ENCODE peak calls at places on chromosome 11, in nine cellular contexts. One of them, this sample, is unnamed.

GRCh38 chr11:33742249-33742851 is 6.1 kb upstream of the CD59 start:
- DNase-seq in right lobe of liver: no peak
- DNase-seq in brain microvascular endothelial cell: no peak
- DNase-seq in left ventricle myocardium inferior: no peak
- DNase-seq in endothelial cell of umbilical vein: peak; percentile 62
- DNase-seq in IMR-90: no peak
- DNase-seq in PC-9: peak; percentile 48
- DNase-seq in lung: no peak
- DNase-seq in colonic mucosa: no peak
- DNase-seq in this sample: no peak

GRCh38 chr11:128512478-128513127 is 74.8 kb downstream of the ETS1 start:
- DNase-seq in right lobe of liver: no peak
- DNase-seq in brain microvascular endothelial cell: no peak
- DNase-seq in left ventricle myocardium inferior: no peak
- DNase-seq in endothelial cell of umbilical vein: no peak
- DNase-seq in IMR-90: no peak
- DNase-seq in PC-9: no peak
- DNase-seq in lung: no peak
- DNase-seq in colonic mucosa: no peak
- DNase-seq in this sample: no peak

GRCh38 chr11:30422828-30423648 is 100.1 kb downstream of the ARL14EP start:
- DNase-seq in right lobe of liver: peak; percentile 50
- DNase-seq in brain microvascular endothelial cell: no peak
- DNase-seq in left ventricle myocardium inferior: no peak
- DNase-seq in endothelial cell of umbilical vein: no peak
- DNase-seq in IMR-90: no peak
- DNase-seq in PC-9: no peak
- DNase-seq in lung: no peak
- DNase-seq in colonic mucosa: peak; percentile 30
- DNase-seq in this sample: no peak

GRCh38 chr11:1875093-1875785 is 16.5 kb downstream of the PRR33 start:
- DNase-seq in right lobe of liver: no peak
- DNase-seq in brain microvascular endothelial cell: no peak
- DNase-seq in left ventricle myocardium inferior: peak; percentile 49
- DNase-seq in endothelial cell of umbilical vein: no peak
- DNase-seq in IMR-90: no peak
- DNase-seq in PC-9: no peak
- DNase-seq in lung: no peak
- DNase-seq in colonic mucosa: no peak
- DNase-seq in this sample: no peak

GRCh38 chr11:14455648-14456430 is 43.8 kb downstream of the COPB1 start:
- DNase-seq in right lobe of liver: no peak
- DNase-seq in brain microvascular endothelial cell: no peak
- DNase-seq in left ventricle myocardium inferior: no peak
- DNase-seq in endothelial cell of umbilical vein: peak; percentile 11
- DNase-seq in IMR-90: peak; percentile 66
- DNase-seq in PC-9: no peak
- DNase-seq in lung: no peak
- DNase-seq in colonic mucosa: no peak
- DNase-seq in this sample: no peak

GRCh38 chr11:110901441-110901840 is 189.2 kb upstream of the ARHGAP20 start:
- DNase-seq in right lobe of liver: no peak
- DNase-seq in brain microvascular endothelial cell: no peak
- DNase-seq in left ventricle myocardium inferior: no peak
- DNase-seq in endothelial cell of umbilical vein: no peak
- DNase-seq in IMR-90: no peak
- DNase-seq in PC-9: no peak
- DNase-seq in lung: no peak
- DNase-seq in colonic mucosa: no peak
- DNase-seq in this sample: no peak

GRCh38 chr11:33329705-33330329 is 72.6 kb downstream of the HIPK3 start:
- DNase-seq in right lobe of liver: peak; percentile 52
- DNase-seq in brain microvascular endothelial cell: peak; percentile 65
- DNase-seq in left ventricle myocardium inferior: no peak
- DNase-seq in endothelial cell of umbilical vein: peak; percentile 75
- DNase-seq in IMR-90: peak; percentile 72
- DNase-seq in PC-9: peak; percentile 42
- DNase-seq in lung: no peak
- DNase-seq in colonic mucosa: peak; percentile 53
- DNase-seq in this sample: peak; percentile 16

GRCh38 chr11:7561562-7561961 is 47.8 kb downstream of the PPFIBP2 start:
- DNase-seq in right lobe of liver: no peak
- DNase-seq in brain microvascular endothelial cell: no peak
- DNase-seq in left ventricle myocardium inferior: no peak
- DNase-seq in endothelial cell of umbilical vein: no peak
- DNase-seq in IMR-90: no peak
- DNase-seq in PC-9: no peak
- DNase-seq in lung: no peak
- DNase-seq in colonic mucosa: no peak
- DNase-seq in this sample: no peak

GRCh38 chr11:2434506-2435255 is 9.6 kb downstream of the TRPM5 start:
- DNase-seq in right lobe of liver: no peak
- DNase-seq in brain microvascular endothelial cell: no peak
- DNase-seq in left ventricle myocardium inferior: no peak
- DNase-seq in endothelial cell of umbilical vein: no peak
- DNase-seq in IMR-90: no peak
- DNase-seq in PC-9: no peak
- DNase-seq in lung: no peak
- DNase-seq in colonic mucosa: no peak
- DNase-seq in this sample: no peak

GRCh38 chr11:90704510-90704909 is 481.7 kb upstream of the CHORDC1 start:
- DNase-seq in right lobe of liver: no peak
- DNase-seq in brain microvascular endothelial cell: no peak
- DNase-seq in left ventricle myocardium inferior: no peak
- DNase-seq in endothelial cell of umbilical vein: no peak
- DNase-seq in IMR-90: no peak
- DNase-seq in PC-9: no peak
- DNase-seq in lung: no peak
- DNase-seq in colonic mucosa: no peak
- DNase-seq in this sample: no peak

GRCh38 chr11:23772081-23772480 is 724.8 kb upstream of the LUZP2 start:
- DNase-seq in right lobe of liver: no peak
- DNase-seq in brain microvascular endothelial cell: no peak
- DNase-seq in left ventricle myocardium inferior: no peak
- DNase-seq in endothelial cell of umbilical vein: no peak
- DNase-seq in IMR-90: peak; percentile 74
- DNase-seq in PC-9: no peak
- DNase-seq in lung: no peak
- DNase-seq in colonic mucosa: no peak
- DNase-seq in this sample: no peak

GRCh38 chr11:61303725-61304124 is 8.6 kb upstream of the VWCE start:
- DNase-seq in right lobe of liver: no peak
- DNase-seq in brain microvascular endothelial cell: no peak
- DNase-seq in left ventricle myocardium inferior: no peak
- DNase-seq in endothelial cell of umbilical vein: no peak
- DNase-seq in IMR-90: no peak
- DNase-seq in PC-9: no peak
- DNase-seq in lung: no peak
- DNase-seq in colonic mucosa: no peak
- DNase-seq in this sample: no peak

GRCh38 chr11:9092846-9093778 is 1.7 kb upstream of the SCUBE2 start:
- DNase-seq in right lobe of liver: no peak
- DNase-seq in brain microvascular endothelial cell: no peak
- DNase-seq in left ventricle myocardium inferior: no peak
- DNase-seq in endothelial cell of umbilical vein: peak; percentile 24
- DNase-seq in IMR-90: no peak
- DNase-seq in PC-9: no peak
- DNase-seq in lung: no peak
- DNase-seq in colonic mucosa: no peak
- DNase-seq in this sample: no peak

GRCh38 chr11:9089636-9090035 is 1.8 kb downstream of the SCUBE2 start:
- DNase-seq in right lobe of liver: no peak
- DNase-seq in brain microvascular endothelial cell: no peak
- DNase-seq in left ventricle myocardium inferior: no peak
- DNase-seq in endothelial cell of umbilical vein: no peak
- DNase-seq in IMR-90: no peak
- DNase-seq in PC-9: no peak
- DNase-seq in lung: no peak
- DNase-seq in colonic mucosa: peak; percentile 42
- DNase-seq in this sample: no peak

GRCh38 chr11:9092085-9092484 is 686 bp upstream of the SCUBE2 start:
- DNase-seq in right lobe of liver: no peak
- DNase-seq in brain microvascular endothelial cell: no peak
- DNase-seq in left ventricle myocardium inferior: no peak
- DNase-seq in endothelial cell of umbilical vein: no peak
- DNase-seq in IMR-90: no peak
- DNase-seq in PC-9: no peak
- DNase-seq in lung: no peak
- DNase-seq in colonic mucosa: no peak
- DNase-seq in this sample: no peak

GRCh38 chr11:9090488-9091043 is 833 bp downstream of the SCUBE2 start:
- DNase-seq in right lobe of liver: no peak
- DNase-seq in brain microvascular endothelial cell: no peak
- DNase-seq in left ventricle myocardium inferior: no peak
- DNase-seq in endothelial cell of umbilical vein: peak; percentile 7
- DNase-seq in IMR-90: no peak
- DNase-seq in PC-9: no peak
- DNase-seq in lung: no peak
- DNase-seq in colonic mucosa: no peak
- DNase-seq in this sample: no peak

GRCh38 chr11:9091044-9091936 is at the start of gene SCUBE2:
- DNase-seq in right lobe of liver: no peak
- DNase-seq in brain microvascular endothelial cell: no peak
- DNase-seq in left ventricle myocardium inferior: no peak
- DNase-seq in endothelial cell of umbilical vein: no peak
- DNase-seq in IMR-90: no peak
- DNase-seq in PC-9: no peak
- DNase-seq in lung: no peak
- DNase-seq in colonic mucosa: peak; percentile 26
- DNase-seq in this sample: no peak
- H3K4me3 ChIP-seq in right lobe of liver: peak within 1 kb of the TSS; percentile 11
- H3K4me3 ChIP-seq in brain microvascular endothelial cell: peak within 1 kb of the TSS; percentile 50
- H3K4me3 ChIP-seq in left ventricle myocardium inferior: peak within 1 kb of the TSS; percentile 68
- H3K4me3 ChIP-seq in endothelial cell of umbilical vein: no peak within 1 kb of the TSS
- H3K4me3 ChIP-seq in IMR-90: peak within 1 kb of the TSS; percentile 53
- H3K4me3 ChIP-seq in PC-9: no peak within 1 kb of the TSS
- H3K4me3 ChIP-seq in lung: peak within 1 kb of the TSS; percentile 18
- H3K4me3 ChIP-seq in colonic mucosa: peak within 1 kb of the TSS; percentile 38
- H3K4me3 ChIP-seq in this sample: peak within 1 kb of the TSS; percentile 38

DNA sequence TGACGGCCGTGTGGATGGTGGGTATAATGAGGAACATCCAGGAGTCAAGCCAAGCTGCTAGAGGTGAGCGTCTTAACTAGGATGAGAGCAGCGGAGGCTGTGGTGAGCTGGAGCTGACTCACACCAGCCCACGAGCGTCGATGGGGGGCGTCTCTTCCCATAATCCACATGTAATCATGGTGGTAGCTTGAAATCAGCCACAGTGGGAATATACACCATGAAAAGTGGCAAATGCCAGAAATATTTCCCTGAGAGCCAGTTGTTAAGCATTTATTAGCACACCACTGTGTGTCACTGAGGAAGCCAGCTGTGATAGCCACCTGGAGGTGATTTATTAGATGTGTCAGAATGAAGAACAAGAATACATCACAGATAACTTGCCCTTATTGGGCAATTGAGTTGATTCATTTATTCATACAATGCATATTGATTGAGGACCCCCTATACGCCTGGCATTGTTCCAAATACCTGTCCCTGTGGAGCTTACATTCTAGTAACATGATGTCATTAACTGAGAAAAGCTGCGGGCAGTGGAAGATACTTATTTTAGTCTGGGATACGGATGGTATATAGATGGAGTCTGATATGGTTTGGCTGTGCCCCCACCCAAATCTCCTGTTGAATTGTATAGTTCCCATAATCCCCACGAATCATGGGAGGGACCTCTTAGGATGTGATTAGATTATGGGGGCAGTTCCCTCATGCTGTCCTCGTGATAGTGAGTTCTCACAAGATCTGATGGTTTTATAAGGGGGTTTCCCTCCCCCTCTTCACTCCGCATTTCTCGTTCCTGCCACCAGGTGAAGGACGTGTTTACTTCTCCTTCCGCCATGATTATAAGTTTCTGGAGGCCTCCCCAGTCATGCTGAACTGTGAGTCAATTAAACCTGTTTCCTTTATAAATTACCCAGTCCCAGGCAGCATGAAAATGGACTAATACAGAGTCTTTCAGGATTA is 473.4 kb downstream of the METTL15 start:
- DNase-seq in right lobe of liver: no peak
- DNase-seq in brain microvascular endothelial cell: peak; percentile 42
- DNase-seq in left ventricle myocardium inferior: no peak
- DNase-seq in endothelial cell of umbilical vein: no peak
- DNase-seq in IMR-90: peak; percentile 78
- DNase-seq in PC-9: no peak
- DNase-seq in lung: no peak
- DNase-seq in colonic mucosa: no peak
- DNase-seq in this sample: no peak
- TF ChIP-seq CTCF in right lobe of liver: no peak
- TF ChIP-seq CTCF in brain microvascular endothelial cell: peak; percentile 31
- TF ChIP-seq CTCF in left ventricle myocardium inferior: no peak
- TF ChIP-seq CTCF in endothelial cell of umbilical vein: no peak
- TF ChIP-seq CTCF in IMR-90: no peak
- TF ChIP-seq CTCF in PC-9: no peak
- TF ChIP-seq CTCF in lung: no peak
- TF ChIP-seq CTCF in colonic mucosa: no peak
- TF ChIP-seq CTCF in this sample: no peak

GRCh38 chr11:68429661-68430060 is 30.9 kb upstream of the PPP6R3 start:
- DNase-seq in right lobe of liver: no peak
- DNase-seq in brain microvascular endothelial cell: no peak
- DNase-seq in left ventricle myocardium inferior: no peak
- DNase-seq in endothelial cell of umbilical vein: no peak
- DNase-seq in IMR-90: no peak
- DNase-seq in PC-9: no peak
- DNase-seq in lung: no peak
- DNase-seq in colonic mucosa: no peak
- DNase-seq in this sample: no peak
- H3K36me3 ChIP-seq in right lobe of liver: peaks cover 21% of the 10 kb centered on the region
- H3K36me3 ChIP-seq in brain microvascular endothelial cell: peaks cover 39% of the 10 kb centered on the region
- H3K36me3 ChIP-seq in left ventricle myocardium inferior: peaks cover 87% of the 10 kb centered on the region
- H3K36me3 ChIP-seq in endothelial cell of umbilical vein: peaks cover 5% of the 10 kb centered on the region
- H3K36me3 ChIP-seq in IMR-90: peaks cover 64% of the 10 kb centered on the region
- H3K36me3 ChIP-seq in PC-9: peaks cover 19% of the 10 kb centered on the region
- H3K36me3 ChIP-seq in lung: peaks cover 62% of the 10 kb centered on the region
- H3K36me3 ChIP-seq in colonic mucosa: peaks cover 7% of the 10 kb centered on the region
- H3K36me3 ChIP-seq in this sample: peaks cover 1% of the 10 kb centered on the region

GRCh38 chr11:118609380-118610219 is 2.2 kb downstream of the PHLDB1 start:
- DNase-seq in right lobe of liver: no peak
- DNase-seq in brain microvascular endothelial cell: no peak
- DNase-seq in left ventricle myocardium inferior: no peak
- DNase-seq in endothelial cell of umbilical vein: peak; percentile 47
- DNase-seq in IMR-90: peak; percentile 34
- DNase-seq in PC-9: no peak
- DNase-seq in lung: no peak
- DNase-seq in colonic mucosa: no peak
- DNase-seq in this sample: no peak

GRCh38 chr11:118610220-118610772 is 2.9 kb downstream of the PHLDB1 start:
- DNase-seq in right lobe of liver: no peak
- DNase-seq in brain microvascular endothelial cell: no peak
- DNase-seq in left ventricle myocardium inferior: no peak
- DNase-seq in endothelial cell of umbilical vein: peak; percentile 29
- DNase-seq in IMR-90: no peak
- DNase-seq in PC-9: no peak
- DNase-seq in lung: no peak
- DNase-seq in colonic mucosa: no peak
- DNase-seq in this sample: no peak

GRCh38 chr11:118608268-118609214 is 1.1 kb downstream of the PHLDB1 start:
- DNase-seq in right lobe of liver: no peak
- DNase-seq in brain microvascular endothelial cell: peak; percentile 77
- DNase-seq in left ventricle myocardium inferior: peak; percentile 79
- DNase-seq in endothelial cell of umbilical vein: peak; percentile 65
- DNase-seq in IMR-90: peak; percentile 85
- DNase-seq in PC-9: no peak
- DNase-seq in lung: no peak
- DNase-seq in colonic mucosa: peak; percentile 58
- DNase-seq in this sample: no peak

GRCh38 chr11:118612378-118612777 is 5.0 kb downstream of the PHLDB1 start:
- DNase-seq in right lobe of liver: peak; percentile 51
- DNase-seq in brain microvascular endothelial cell: no peak
- DNase-seq in left ventricle myocardium inferior: peak; percentile 61
- DNase-seq in endothelial cell of umbilical vein: peak; percentile 90
- DNase-seq in IMR-90: peak; percentile 23
- DNase-seq in PC-9: no peak
- DNase-seq in lung: no peak
- DNase-seq in colonic mucosa: no peak
- DNase-seq in this sample: no peak

GRCh38 chr11:118610773-118611432 is 3.5 kb downstream of the PHLDB1 start:
- DNase-seq in right lobe of liver: peak; percentile 81
- DNase-seq in brain microvascular endothelial cell: peak; percentile 61
- DNase-seq in left ventricle myocardium inferior: peak; percentile 85
- DNase-seq in endothelial cell of umbilical vein: peak; percentile 78
- DNase-seq in IMR-90: peak; percentile 66
- DNase-seq in PC-9: no peak
- DNase-seq in lung: peak; percentile 82
- DNase-seq in colonic mucosa: peak; percentile 87
- DNase-seq in this sample: no peak
- H3K4me3 ChIP-seq in right lobe of liver: peak overlapping the region; percentile 36
- H3K4me3 ChIP-seq in brain microvascular endothelial cell: peak overlapping the region; percentile 85
- H3K4me3 ChIP-seq in left ventricle myocardium inferior: peak overlapping the region; percentile 79
- H3K4me3 ChIP-seq in endothelial cell of umbilical vein: peak overlapping the region; percentile 39
- H3K4me3 ChIP-seq in IMR-90: peak overlapping the region; percentile 93
- H3K4me3 ChIP-seq in PC-9: no peak overlapping the region
- H3K4me3 ChIP-seq in lung: peak overlapping the region; percentile 39
- H3K4me3 ChIP-seq in colonic mucosa: peak overlapping the region; percentile 44
- H3K4me3 ChIP-seq in this sample: peak overlapping the region; percentile 64